ENCODE peak calls at places on chromosomes 2 and 18, in four cellular contexts. One of them, this sample, is unnamed.

GRCh38 chr2:54680397-54681032 is 42.9 kb upstream of the EML6 start:
- DNase-seq in adrenal gland: no peak
- DNase-seq in tibial artery: no peak
- DNase-seq in ovary: no peak
- DNase-seq in this sample: no peak

GRCh38 chr2:172408143-172408766 is 19.1 kb upstream of the ITGA6 start:
- DNase-seq in adrenal gland: no peak
- DNase-seq in tibial artery: no peak
- DNase-seq in ovary: no peak
- DNase-seq in this sample: no peak

GRCh38 chr2:200740907-200741306 is 70.8 kb upstream of the BZW1 start:
- DNase-seq in adrenal gland: no peak
- DNase-seq in tibial artery: no peak
- DNase-seq in ovary: no peak
- DNase-seq in this sample: no peak

GRCh38 chr2:156021326-156022040 is 311.0 kb downstream of the NR4A2 start:
- DNase-seq in adrenal gland: no peak
- DNase-seq in tibial artery: no peak
- DNase-seq in ovary: no peak
- DNase-seq in this sample: no peak

GRCh38 chr2:217787160-217787877 is 215.5 kb downstream of the TNS1 start:
- DNase-seq in adrenal gland: no peak
- DNase-seq in tibial artery: peak; percentile 68
- DNase-seq in ovary: no peak
- DNase-seq in this sample: no peak

GRCh38 chr2:201746551-201746950 is 34.2 kb downstream of the ALS2 start:
- DNase-seq in adrenal gland: no peak
- DNase-seq in tibial artery: no peak
- DNase-seq in ovary: no peak
- DNase-seq in this sample: no peak

GRCh38 chr2:36271266-36271665 is 84.3 kb upstream of the CRIM1 start:
- DNase-seq in adrenal gland: no peak
- DNase-seq in tibial artery: no peak
- DNase-seq in ovary: no peak
- DNase-seq in this sample: no peak

GRCh38 chr2:157055660-157056199 is 201.8 kb upstream of the GALNT5 start:
- DNase-seq in adrenal gland: no peak
- DNase-seq in tibial artery: no peak
- DNase-seq in ovary: no peak
- DNase-seq in this sample: no peak

GRCh38 chr2:12931211-12931844 is 214.6 kb downstream of the TRIB2 start:
- DNase-seq in adrenal gland: peak; percentile 27
- DNase-seq in tibial artery: no peak
- DNase-seq in ovary: no peak
- DNase-seq in this sample: no peak

GRCh38 chr2:152028182-152028862 is 70.5 kb downstream of the CACNB4 start:
- DNase-seq in adrenal gland: no peak
- DNase-seq in tibial artery: no peak
- DNase-seq in ovary: no peak
- DNase-seq in this sample: no peak

GRCh38 chr2:18440141-18440605 is 120.3 kb downstream of the RDH14 start:
- DNase-seq in adrenal gland: peak; percentile 32
- DNase-seq in tibial artery: no peak
- DNase-seq in ovary: no peak
- DNase-seq in this sample: no peak

GRCh38 chr2:169173876-169174275 is 104.5 kb downstream of the DHRS9 start:
- DNase-seq in adrenal gland: no peak
- DNase-seq in tibial artery: no peak
- DNase-seq in ovary: no peak
- DNase-seq in this sample: no peak

GRCh38 chr2:9573013-9573708 is 17.5 kb upstream of the ADAM17 start:
- DNase-seq in adrenal gland: no peak
- DNase-seq in tibial artery: no peak
- DNase-seq in ovary: no peak
- DNase-seq in this sample: no peak

GRCh38 chr2:31387850-31388249 is 26.7 kb downstream of the XDH start:
- DNase-seq in adrenal gland: no peak
- DNase-seq in tibial artery: no peak
- DNase-seq in ovary: no peak
- DNase-seq in this sample: peak; percentile 15

GRCh38 chr18:49849331-49850217 is 36.2 kb upstream of the ACAA2 start:
- DNase-seq in adrenal gland: no peak
- DNase-seq in tibial artery: no peak
- DNase-seq in ovary: peak; percentile 21
- DNase-seq in this sample: peak; percentile 82

GRCh38 chr2:31232586-31232985 is 1.4 kb upstream of the EHD3 start:
- DNase-seq in adrenal gland: no peak
- DNase-seq in tibial artery: no peak
- DNase-seq in ovary: no peak
- DNase-seq in this sample: no peak

GRCh38 chr2:162057426-162057825 is 16.6 kb downstream of the DPP4 start:
- DNase-seq in adrenal gland: no peak
- DNase-seq in tibial artery: no peak
- DNase-seq in ovary: no peak
- DNase-seq in this sample: no peak

GRCh38 chr2:120568975-120569268 is 166.7 kb upstream of the GLI2 start:
- DNase-seq in adrenal gland: no peak
- DNase-seq in tibial artery: no peak
- DNase-seq in ovary: no peak
- DNase-seq in this sample: no peak

GRCh38 chr2:229715895-229716507 is 1.6 kb upstream of the DNER start:
- DNase-seq in adrenal gland: peak; percentile 76
- DNase-seq in tibial artery: no peak
- DNase-seq in ovary: no peak
- DNase-seq in this sample: no peak

GRCh38 chr2:229712125-229712524 is 2.2 kb downstream of the DNER start:
- DNase-seq in adrenal gland: no peak
- DNase-seq in tibial artery: no peak
- DNase-seq in ovary: no peak
- DNase-seq in this sample: no peak

GRCh38 chr2:229714080-229714735 is at the start of gene DNER:
- DNase-seq in adrenal gland: peak; percentile 73
- DNase-seq in tibial artery: no peak
- DNase-seq in ovary: no peak
- DNase-seq in this sample: no peak

GRCh38 chr2:229714736-229715541 is 584 bp upstream of the DNER start:
- DNase-seq in adrenal gland: peak; percentile 83
- DNase-seq in tibial artery: no peak
- DNase-seq in ovary: no peak
- DNase-seq in this sample: peak; percentile 44

DNA sequence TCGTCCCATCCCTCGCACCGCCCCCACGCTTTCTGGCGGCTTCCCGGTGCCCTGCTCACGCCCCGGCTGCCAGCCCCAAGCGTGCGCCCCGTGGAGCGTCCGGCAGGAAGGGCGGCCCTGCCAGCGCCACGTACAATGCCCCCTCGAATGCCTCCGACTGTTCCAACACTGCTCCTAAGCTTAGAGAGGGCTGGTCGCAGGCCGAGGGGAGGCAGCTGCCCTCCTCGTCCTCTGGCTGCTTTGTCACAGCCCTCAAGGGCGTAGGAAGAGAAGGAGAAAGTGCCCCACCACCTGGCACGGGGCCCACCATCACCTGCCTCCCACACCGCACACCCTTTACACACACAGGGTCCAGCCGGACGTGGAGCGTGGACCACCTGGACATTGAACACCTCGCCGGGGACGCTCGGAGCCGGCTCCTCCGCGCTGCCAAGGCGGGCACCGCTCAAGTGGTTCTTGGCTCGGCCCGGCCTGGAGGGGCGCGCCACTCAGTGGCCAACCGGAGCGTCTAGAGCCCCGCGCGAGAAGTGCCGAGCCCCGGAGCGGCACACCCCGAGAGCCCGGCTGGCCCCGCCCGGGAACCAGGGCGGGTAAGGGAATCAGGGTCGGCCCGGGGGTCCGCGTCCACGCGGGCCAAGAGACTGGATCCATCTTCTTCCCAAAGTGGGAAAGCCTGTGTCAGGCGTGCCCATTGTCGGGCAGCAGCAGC is 830 bp downstream of the DNER start:
- DNase-seq in adrenal gland: peak; percentile 78
- DNase-seq in tibial artery: no peak
- DNase-seq in ovary: no peak
- DNase-seq in this sample: no peak
- H3K4me3 ChIP-seq in adrenal gland: peak overlapping the region; percentile 34
- H3K4me3 ChIP-seq in tibial artery: no peak overlapping the region
- H3K4me3 ChIP-seq in ovary: no peak overlapping the region
- H3K4me3 ChIP-seq in this sample: peak overlapping the region; percentile 14

DNA sequence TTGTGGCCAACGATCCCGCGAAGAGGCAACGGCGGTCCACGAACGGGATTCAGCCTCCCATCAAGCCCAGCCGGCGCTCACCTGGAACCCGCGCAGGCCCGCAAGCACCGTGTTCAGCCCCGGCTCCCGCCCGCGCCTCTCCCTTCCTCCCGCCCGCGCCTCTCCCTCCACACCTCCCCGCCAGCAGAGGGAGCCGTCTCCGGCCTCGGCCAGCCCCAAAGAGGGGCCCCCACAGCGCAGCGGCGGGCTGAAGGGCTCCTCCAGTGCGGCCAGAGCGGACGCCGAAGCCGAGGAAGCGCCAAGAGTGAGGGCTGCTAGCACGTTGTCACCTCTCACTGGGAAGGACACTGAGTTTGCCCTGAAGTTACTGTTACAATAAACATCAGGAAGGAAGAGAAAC is 55.3 kb upstream of the LAPTM4A start:
- DNase-seq in adrenal gland: peak; percentile 66
- DNase-seq in tibial artery: no peak
- DNase-seq in ovary: no peak
- DNase-seq in this sample: peak; percentile 67
- TF ChIP-seq CTCF in adrenal gland: peak; percentile 66
- TF ChIP-seq CTCF in tibial artery: no peak
- TF ChIP-seq CTCF in ovary: no peak
- TF ChIP-seq CTCF in this sample: no peak

GRCh38 chr2:128421861-128422311 is 103.2 kb upstream of the HS6ST1 start:
- DNase-seq in adrenal gland: peak; percentile 12
- DNase-seq in tibial artery: peak; percentile 62
- DNase-seq in ovary: no peak
- DNase-seq in this sample: peak; percentile 23
- H3K4me3 ChIP-seq in adrenal gland: no peak overlapping the region
- H3K4me3 ChIP-seq in tibial artery: no peak overlapping the region
- H3K4me3 ChIP-seq in ovary: no peak overlapping the region
- H3K4me3 ChIP-seq in this sample: no peak overlapping the region

GRCh38 chr18:35143615-35144596 is 96.9 kb upstream of the ZNF397 start:
- DNase-seq in adrenal gland: peak; percentile 76
- DNase-seq in tibial artery: peak; percentile 69
- DNase-seq in ovary: peak; percentile 42
- DNase-seq in this sample: peak; percentile 54
- TF ChIP-seq CTCF in adrenal gland: peak; percentile 81
- TF ChIP-seq CTCF in tibial artery: peak; percentile 79
- TF ChIP-seq CTCF in ovary: peak; percentile 45
- TF ChIP-seq CTCF in this sample: peak; percentile 56